ENCODE peak calls at places on chromosomes 2 and 18, in eight cellular contexts. One of them, this sample, is unnamed.

GRCh38 chr2:84251651-84252278 is 207.3 kb downstream of the SUCLG1 start:
- DNase-seq in GM12892: no peak
- DNase-seq in hippocampal formation: no peak
- DNase-seq in NCI-H748 treated with DMSO at 0.1 percent for 48 hours: no peak
- DNase-seq in NCI-H446 treated with DMSO at 0.1 percent for 48 hours: no peak
- DNase-seq in activated naive CD8-positive, alpha-beta T cell treated with anti-CD3 and anti-CD28 coated beads, Interleukin-2, amount 50 U/mL, for 24 hours: no peak
- DNase-seq in mucosa of gallbladder: no peak
- DNase-seq in activated CD4-positive, alpha-beta T cell treated with anti-CD3 and anti-CD28 coated beads, Interleukin-2, amount 10 ng/mL, durations not matched to agents 24 days and 14 days: no peak
- DNase-seq in this sample: no peak

GRCh38 chr2:164213916-164214315 is 407.4 kb downstream of the GRB14 start:
- DNase-seq in hippocampal formation: no peak
- DNase-seq in GM12892: no peak
- DNase-seq in activated naive CD8-positive, alpha-beta T cell treated with anti-CD3 and anti-CD28 coated beads, Interleukin-2, amount 50 U/mL, for 24 hours: no peak
- DNase-seq in mucosa of gallbladder: no peak
- DNase-seq in NCI-H748 treated with DMSO at 0.1 percent for 48 hours: no peak
- DNase-seq in activated CD4-positive, alpha-beta T cell treated with anti-CD3 and anti-CD28 coated beads, Interleukin-2, amount 10 ng/mL, durations not matched to agents 24 days and 14 days: no peak
- DNase-seq in NCI-H446 treated with DMSO at 0.1 percent for 48 hours: no peak
- DNase-seq in this sample: no peak

GRCh38 chr2:231720971-231721640 is 12.8 kb downstream of the PTMA start:
- DNase-seq in hippocampal formation: no peak
- DNase-seq in mucosa of gallbladder: no peak
- DNase-seq in NCI-H748 treated with DMSO at 0.1 percent for 48 hours: no peak
- DNase-seq in activated naive CD8-positive, alpha-beta T cell treated with anti-CD3 and anti-CD28 coated beads, Interleukin-2, amount 50 U/mL, for 24 hours: no peak
- DNase-seq in NCI-H446 treated with DMSO at 0.1 percent for 48 hours: no peak
- DNase-seq in activated CD4-positive, alpha-beta T cell treated with anti-CD3 and anti-CD28 coated beads, Interleukin-2, amount 10 ng/mL, durations not matched to agents 24 days and 14 days: no peak
- DNase-seq in GM12892: no peak
- DNase-seq in this sample: no peak

GRCh38 chr2:207725815-207726578 is 14.6 kb downstream of the CCNYL1 start:
- DNase-seq in GM12892: no peak
- DNase-seq in NCI-H748 treated with DMSO at 0.1 percent for 48 hours: peak
- DNase-seq in activated naive CD8-positive, alpha-beta T cell treated with anti-CD3 and anti-CD28 coated beads, Interleukin-2, amount 50 U/mL, for 24 hours: no peak
- DNase-seq in hippocampal formation: no peak
- DNase-seq in activated CD4-positive, alpha-beta T cell treated with anti-CD3 and anti-CD28 coated beads, Interleukin-2, amount 10 ng/mL, durations not matched to agents 24 days and 14 days: no peak
- DNase-seq in NCI-H446 treated with DMSO at 0.1 percent for 48 hours: no peak
- DNase-seq in mucosa of gallbladder: no peak
- DNase-seq in this sample: no peak

GRCh38 chr2:217789736-217790181 is 213.0 kb downstream of the TNS1 start:
- DNase-seq in activated naive CD8-positive, alpha-beta T cell treated with anti-CD3 and anti-CD28 coated beads, Interleukin-2, amount 50 U/mL, for 24 hours: no peak
- DNase-seq in NCI-H446 treated with DMSO at 0.1 percent for 48 hours: no peak
- DNase-seq in GM12892: no peak
- DNase-seq in NCI-H748 treated with DMSO at 0.1 percent for 48 hours: no peak
- DNase-seq in activated CD4-positive, alpha-beta T cell treated with anti-CD3 and anti-CD28 coated beads, Interleukin-2, amount 10 ng/mL, durations not matched to agents 24 days and 14 days: no peak
- DNase-seq in mucosa of gallbladder: no peak
- DNase-seq in hippocampal formation: no peak
- DNase-seq in this sample: no peak

GRCh38 chr2:46643493-46643892 is 164.1 kb downstream of the TMEM247 start:
- DNase-seq in NCI-H446 treated with DMSO at 0.1 percent for 48 hours: no peak
- DNase-seq in hippocampal formation: no peak
- DNase-seq in activated CD4-positive, alpha-beta T cell treated with anti-CD3 and anti-CD28 coated beads, Interleukin-2, amount 10 ng/mL, durations not matched to agents 24 days and 14 days: no peak
- DNase-seq in NCI-H748 treated with DMSO at 0.1 percent for 48 hours: no peak
- DNase-seq in activated naive CD8-positive, alpha-beta T cell treated with anti-CD3 and anti-CD28 coated beads, Interleukin-2, amount 50 U/mL, for 24 hours: no peak
- DNase-seq in GM12892: no peak
- DNase-seq in mucosa of gallbladder: no peak
- DNase-seq in this sample: no peak

GRCh38 chr2:79630060-79630459 is 117.2 kb downstream of the CTNNA2 start:
- DNase-seq in mucosa of gallbladder: no peak
- DNase-seq in NCI-H748 treated with DMSO at 0.1 percent for 48 hours: no peak
- DNase-seq in activated naive CD8-positive, alpha-beta T cell treated with anti-CD3 and anti-CD28 coated beads, Interleukin-2, amount 50 U/mL, for 24 hours: no peak
- DNase-seq in GM12892: no peak
- DNase-seq in NCI-H446 treated with DMSO at 0.1 percent for 48 hours: no peak
- DNase-seq in hippocampal formation: no peak
- DNase-seq in activated CD4-positive, alpha-beta T cell treated with anti-CD3 and anti-CD28 coated beads, Interleukin-2, amount 10 ng/mL, durations not matched to agents 24 days and 14 days: no peak
- DNase-seq in this sample: no peak

GRCh38 chr18:31176531-31176930 is 13.9 kb upstream of the DSC1 start:
- DNase-seq in GM12892: no peak
- DNase-seq in activated CD4-positive, alpha-beta T cell treated with anti-CD3 and anti-CD28 coated beads, Interleukin-2, amount 10 ng/mL, durations not matched to agents 24 days and 14 days: no peak
- DNase-seq in NCI-H446 treated with DMSO at 0.1 percent for 48 hours: no peak
- DNase-seq in NCI-H748 treated with DMSO at 0.1 percent for 48 hours: no peak
- DNase-seq in mucosa of gallbladder: no peak
- DNase-seq in activated naive CD8-positive, alpha-beta T cell treated with anti-CD3 and anti-CD28 coated beads, Interleukin-2, amount 50 U/mL, for 24 hours: no peak
- DNase-seq in hippocampal formation: no peak
- DNase-seq in this sample: no peak

GRCh38 chr18:713135-713490 is 683 bp upstream of the ENOSF1 start:
- DNase-seq in activated CD4-positive, alpha-beta T cell treated with anti-CD3 and anti-CD28 coated beads, Interleukin-2, amount 10 ng/mL, durations not matched to agents 24 days and 14 days: no peak
- DNase-seq in NCI-H446 treated with DMSO at 0.1 percent for 48 hours: no peak
- DNase-seq in NCI-H748 treated with DMSO at 0.1 percent for 48 hours: no peak
- DNase-seq in hippocampal formation: no peak
- DNase-seq in GM12892: no peak
- DNase-seq in activated naive CD8-positive, alpha-beta T cell treated with anti-CD3 and anti-CD28 coated beads, Interleukin-2, amount 50 U/mL, for 24 hours: no peak
- DNase-seq in mucosa of gallbladder: no peak
- DNase-seq in this sample: no peak

GRCh38 chr18:25759111-25759510 is 331.3 kb downstream of the SS18 start:
- DNase-seq in activated CD4-positive, alpha-beta T cell treated with anti-CD3 and anti-CD28 coated beads, Interleukin-2, amount 10 ng/mL, durations not matched to agents 24 days and 14 days: no peak
- DNase-seq in NCI-H446 treated with DMSO at 0.1 percent for 48 hours: no peak
- DNase-seq in NCI-H748 treated with DMSO at 0.1 percent for 48 hours: no peak
- DNase-seq in GM12892: no peak
- DNase-seq in activated naive CD8-positive, alpha-beta T cell treated with anti-CD3 and anti-CD28 coated beads, Interleukin-2, amount 50 U/mL, for 24 hours: no peak
- DNase-seq in hippocampal formation: no peak
- DNase-seq in mucosa of gallbladder: no peak
- DNase-seq in this sample: no peak

GRCh38 chr2:73759287-73759764 is 20.6 kb downstream of the DUSP11 start:
- DNase-seq in NCI-H748 treated with DMSO at 0.1 percent for 48 hours: no peak
- DNase-seq in activated CD4-positive, alpha-beta T cell treated with anti-CD3 and anti-CD28 coated beads, Interleukin-2, amount 10 ng/mL, durations not matched to agents 24 days and 14 days: no peak
- DNase-seq in activated naive CD8-positive, alpha-beta T cell treated with anti-CD3 and anti-CD28 coated beads, Interleukin-2, amount 50 U/mL, for 24 hours: no peak
- DNase-seq in GM12892: no peak
- DNase-seq in mucosa of gallbladder: no peak
- DNase-seq in hippocampal formation: no peak
- DNase-seq in NCI-H446 treated with DMSO at 0.1 percent for 48 hours: no peak
- DNase-seq in this sample: no peak

GRCh38 chr2:230713331-230714121 is 884 bp downstream of the CAB39 start:
- DNase-seq in NCI-H748 treated with DMSO at 0.1 percent for 48 hours: peak
- DNase-seq in activated naive CD8-positive, alpha-beta T cell treated with anti-CD3 and anti-CD28 coated beads, Interleukin-2, amount 50 U/mL, for 24 hours: peak
- DNase-seq in activated CD4-positive, alpha-beta T cell treated with anti-CD3 and anti-CD28 coated beads, Interleukin-2, amount 10 ng/mL, durations not matched to agents 24 days and 14 days: peak
- DNase-seq in hippocampal formation: no peak
- DNase-seq in GM12892: peak
- DNase-seq in NCI-H446 treated with DMSO at 0.1 percent for 48 hours: no peak
- DNase-seq in mucosa of gallbladder: peak
- DNase-seq in this sample: no peak

GRCh38 chr18:22741318-22741717 is 191.8 kb upstream of the RBBP8 start:
- DNase-seq in hippocampal formation: no peak
- DNase-seq in NCI-H748 treated with DMSO at 0.1 percent for 48 hours: no peak
- DNase-seq in activated naive CD8-positive, alpha-beta T cell treated with anti-CD3 and anti-CD28 coated beads, Interleukin-2, amount 50 U/mL, for 24 hours: no peak
- DNase-seq in NCI-H446 treated with DMSO at 0.1 percent for 48 hours: no peak
- DNase-seq in GM12892: no peak
- DNase-seq in mucosa of gallbladder: no peak
- DNase-seq in activated CD4-positive, alpha-beta T cell treated with anti-CD3 and anti-CD28 coated beads, Interleukin-2, amount 10 ng/mL, durations not matched to agents 24 days and 14 days: no peak
- DNase-seq in this sample: no peak

This sample was measured in GM19239.